ENCODE peak calls at places on chromosomes 12 and 14, in seven cellular contexts. J is transverse colon, F is GM23338, E is cardiac muscle cell, R is PC-3, N is IMR-90, G is tibial artery. V is an unnamed sample. For H3K27me3, the result is how much of the 10 kb centered on the place peaks cover.

GRCh38 chr14:72562300-72562699 is 331.6 kb downstream of the DPF3 start:
- DNase-seq in E (no peak), N (no peak), F (no peak), R (no peak), G (no peak), J (no peak), V (no peak)

GRCh38 chr12:13559318-13559978 is 362.9 kb downstream of the EMP1 start:
- DNase-seq in F (no peak), G (no peak), N (no peak), J (peak), E (no peak), R (peak), V (no peak)

GRCh38 chr12:20264608-20265114 is 103.7 kb upstream of the PDE3A start:
- DNase-seq in R (no peak), F (peak), J (no peak), N (peak), E (no peak), G (no peak), V (peak)

GRCh38 chr14:105581551-105582341 is 55.4 kb downstream of the TMEM121 start:
- DNase-seq in F (no peak), N (no peak), G (no peak), E (no peak), R (no peak), J (peak), V (no peak)

GRCh38 chr12:75289678-75290200 is 40.4 kb downstream of the CAPS2 start:
- DNase-seq in J (no peak), G (no peak), F (no peak), N (peak), E (peak), R (peak), V (peak)

GRCh38 chr14:89291351-89291940 is 125.6 kb downstream of the FOXN3 start:
- DNase-seq in J (no peak), R (no peak), F (no peak), E (no peak), G (no peak), N (no peak), V (no peak)

GRCh38 chr12:108696111-108696995 is 35.0 kb downstream of the CORO1C start:
- DNase-seq in N (peak), E (peak), F (no peak), G (no peak), R (peak), J (no peak), V (peak)

GRCh38 chr14:45085004-45085403 is 1.1 kb downstream of the PRPF39 start:
- DNase-seq in G (no peak), J (no peak), E (peak), N (peak), F (no peak), R (peak), V (peak)

GRCh38 chr12:117321572-117321971 is 39.9 kb downstream of the NOS1 start:
- DNase-seq in F (no peak), J (no peak), N (no peak), E (no peak), G (no peak), R (peak), V (no peak)

GRCh38 chr12:100225491-100225890 is 24.9 kb downstream of the ACTR6 start:
- DNase-seq in F (no peak), J (no peak), R (peak), G (no peak), E (no peak), N (no peak), V (peak)

GRCh38 chr14:105091335-105092123 is 26.3 kb upstream of the GPR132 start:
- DNase-seq in E (peak), J (peak), F (no peak), N (no peak), R (peak), G (peak), V (peak)

GRCh38 chr14:73661872-73662271 is 17.1 kb downstream of the DNAL1 start:
- DNase-seq in F (no peak), N (peak), G (no peak), E (no peak), J (no peak), R (no peak), V (no peak)

GRCh38 chr12:43057561-43057960 is 468.0 kb upstream of the PRICKLE1 start:
- DNase-seq in F (no peak), R (peak), G (no peak), E (peak), N (peak), J (no peak), V (peak)

GRCh38 chr12:7711133-7711532 is at the start of gene DPPA3:
- DNase-seq in E (no peak), G (no peak), N (no peak), J (no peak), R (no peak), F (no peak), V (no peak)

GRCh38 chr12:52010692-52011601 is 4.2 kb downstream of the TAMALIN start:
- DNase-seq in G (no peak), R (no peak), F (no peak), J (no peak), E (no peak), N (no peak), V (no peak)

GRCh38 chr12:52015393-52016081 is 8.8 kb downstream of the TAMALIN start:
- DNase-seq in J (no peak), E (no peak), F (no peak), R (no peak), N (no peak), G (no peak), V (peak)

GRCh38 chr12:52014567-52015392 is 8.0 kb downstream of the TAMALIN start:
- DNase-seq in E (no peak), J (no peak), N (no peak), G (no peak), F (peak), R (no peak), V (no peak)

GRCh38 chr12:52011602-52012214 is 5.0 kb downstream of the TAMALIN start:
- DNase-seq in G (no peak), E (no peak), J (no peak), R (no peak), N (no peak), F (no peak), V (no peak)

DNA sequence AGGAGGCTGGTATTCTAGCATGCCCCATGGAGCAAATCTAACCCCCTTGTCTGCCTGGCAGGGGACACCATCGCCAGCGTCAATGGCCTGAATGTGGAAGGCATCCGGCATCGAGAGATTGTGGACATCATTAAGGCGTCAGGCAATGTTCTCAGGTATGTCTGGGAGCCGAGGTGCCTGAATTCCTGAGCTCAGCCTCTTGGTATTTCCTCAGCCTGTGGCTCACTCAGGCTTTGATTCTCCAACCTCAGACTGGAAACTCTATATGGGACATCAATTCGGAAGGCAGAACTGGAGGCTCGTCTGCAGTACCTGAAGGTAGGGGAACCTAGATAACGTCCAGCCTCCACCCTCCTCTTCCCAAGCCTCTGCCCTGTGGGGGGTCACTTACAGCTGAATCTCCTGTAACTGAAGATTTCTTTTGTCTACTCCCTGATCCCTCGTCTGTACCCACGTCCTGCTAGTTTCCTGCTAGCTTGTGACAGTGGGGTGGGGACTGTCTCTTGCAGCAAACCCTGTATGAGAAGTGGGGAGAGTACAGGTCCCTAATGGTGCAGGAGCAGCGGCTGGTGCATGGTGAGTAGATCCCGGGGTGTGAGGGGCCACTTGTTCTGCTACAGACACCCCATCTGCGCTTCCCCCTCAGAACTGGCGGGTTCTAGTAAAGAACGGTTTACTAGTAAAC is 7.0 kb downstream of the TAMALIN start:
- DNase-seq in E (no peak), J (no peak), N (no peak), R (no peak), F (peak), G (no peak), V (no peak)
- H3K27me3 ChIP-seq in E (under half), J (under half), N (under half), R (under half), F (half or more), G (under half), V (under half)

GRCh38 chr14:60487211-60487610 is 1.3 kb upstream of the C14orf39 start:
- DNase-seq in N (no peak), F (no peak), J (no peak), E (no peak), G (no peak), R (no peak), V (no peak)

GRCh38 chr14:60482743-60483142 is 3.1 kb downstream of the C14orf39 start:
- DNase-seq in N (peak), R (peak), F (no peak), E (no peak), G (no peak), J (no peak), V (peak)

GRCh38 chr14:60488175-60488574 is 2.3 kb upstream of the C14orf39 start:
- DNase-seq in R (peak), G (no peak), F (peak), J (no peak), E (no peak), N (no peak), V (peak)

GRCh38 chr14:60485057-60485599 is 735 bp downstream of the C14orf39 start:
- DNase-seq in F (peak), R (no peak), E (no peak), N (no peak), G (no peak), J (no peak), V (peak)

GRCh38 chr14:60485600-60486251 is at the start of gene C14orf39:
- DNase-seq in J (no peak), F (peak), R (peak), E (peak), G (no peak), N (peak), V (peak)
- H3K4me3 ChIP-seq in J (peak), F (peak), R (peak), E (peak), G (peak), N (peak), V (peak)

DNA sequence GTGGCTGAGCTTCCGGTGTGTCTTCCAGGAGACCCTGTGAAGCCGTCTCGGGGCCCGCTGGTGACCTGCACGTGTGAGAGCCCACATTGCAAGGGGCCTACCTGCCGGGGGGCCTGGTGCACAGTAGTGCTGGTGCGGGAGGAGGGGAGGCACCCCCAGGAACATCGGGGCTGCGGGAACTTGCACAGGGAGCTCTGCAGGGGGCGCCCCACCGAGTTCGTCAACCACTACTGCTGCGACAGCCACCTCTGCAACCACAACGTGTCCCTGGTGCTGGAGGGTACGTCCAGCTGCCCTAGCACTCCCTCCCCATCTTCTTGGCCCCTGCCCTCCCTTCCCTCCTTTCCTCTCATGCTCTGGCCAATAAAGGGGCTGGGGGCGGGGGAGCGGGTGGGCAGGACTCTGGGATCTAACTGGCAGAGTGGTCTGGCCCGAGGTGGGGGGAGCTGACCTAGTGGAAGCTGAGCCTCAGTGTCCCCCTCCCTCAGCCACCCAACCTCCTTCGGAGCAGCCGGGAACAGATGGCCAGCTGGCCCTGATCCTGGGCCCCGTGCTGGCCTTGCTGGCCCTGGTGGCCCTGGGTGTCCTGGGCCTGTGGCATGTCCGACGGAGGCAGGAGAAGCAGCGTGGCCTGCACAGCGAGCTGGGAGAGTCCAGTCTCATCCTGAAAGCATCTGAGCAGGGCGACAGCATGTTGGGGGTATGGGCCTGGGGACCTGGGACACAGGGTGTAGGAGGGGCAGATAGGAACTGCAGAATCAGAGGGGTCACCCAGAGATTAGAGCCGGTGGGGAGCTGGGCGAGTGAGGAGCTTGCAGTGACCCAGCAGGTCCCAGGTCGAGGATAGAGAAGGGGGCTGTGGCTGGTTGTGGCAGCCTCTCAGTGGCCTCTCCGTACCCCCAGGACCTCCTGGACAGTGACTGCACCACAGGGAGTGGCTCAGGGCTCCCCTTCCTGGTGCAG is 6.0 kb downstream of the ACVRL1 start:
- DNase-seq in F (peak), J (no peak), R (no peak), E (no peak), N (no peak), G (no peak), V (no peak)
- TF ChIP-seq CTCF in F (peak), J (peak), R (peak), E (peak), N (peak), G (no peak), V (no peak)

GRCh38 chr12:3362751-3363150 is 128.3 kb upstream of the PRMT8 start:
- DNase-seq in J (no peak), G (no peak), E (no peak), N (no peak), R (peak), F (no peak), V (no peak)
- H3K27me3 ChIP-seq in J (half or more), G (half or more), E (half or more), N (under half), R (under half), F (under half), V (under half)

GRCh38 chr14:104049576-104050240 is 35.8 kb upstream of the ASPG start:
- DNase-seq in J (no peak), E (no peak), G (no peak), R (no peak), F (no peak), N (no peak), V (no peak)
- H3K4me3 ChIP-seq in J (no peak), E (no peak), G (no peak), R (no peak), F (no peak), N (no peak), V (no peak)

DNA sequence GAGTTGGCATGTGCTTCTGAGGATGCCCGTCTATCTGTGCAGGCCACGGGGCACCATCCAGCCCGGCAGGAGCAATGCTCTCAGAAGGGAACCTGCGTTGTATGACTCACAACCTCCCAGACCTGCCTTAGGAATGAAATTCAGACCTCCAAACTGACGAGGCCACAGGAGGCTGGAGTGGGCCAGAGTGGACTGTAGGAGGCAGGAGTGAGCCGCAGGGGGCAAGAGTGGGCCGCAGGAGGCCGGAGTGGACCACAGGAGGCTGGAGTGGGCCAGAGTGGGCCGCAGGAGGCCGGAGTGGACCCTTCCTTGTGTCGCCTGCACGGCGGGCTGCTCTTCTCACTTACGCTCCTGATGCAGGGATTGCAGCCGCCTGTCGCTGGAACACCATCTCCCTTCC is 11.1 kb upstream of the FBRSL1 start:
- DNase-seq in J (no peak), R (peak), F (no peak), G (no peak), E (no peak), N (no peak), V (no peak)
- TF ChIP-seq CTCF in J (no peak), R (peak), F (peak), G (no peak), E (peak), N (peak), V (no peak)

DNA sequence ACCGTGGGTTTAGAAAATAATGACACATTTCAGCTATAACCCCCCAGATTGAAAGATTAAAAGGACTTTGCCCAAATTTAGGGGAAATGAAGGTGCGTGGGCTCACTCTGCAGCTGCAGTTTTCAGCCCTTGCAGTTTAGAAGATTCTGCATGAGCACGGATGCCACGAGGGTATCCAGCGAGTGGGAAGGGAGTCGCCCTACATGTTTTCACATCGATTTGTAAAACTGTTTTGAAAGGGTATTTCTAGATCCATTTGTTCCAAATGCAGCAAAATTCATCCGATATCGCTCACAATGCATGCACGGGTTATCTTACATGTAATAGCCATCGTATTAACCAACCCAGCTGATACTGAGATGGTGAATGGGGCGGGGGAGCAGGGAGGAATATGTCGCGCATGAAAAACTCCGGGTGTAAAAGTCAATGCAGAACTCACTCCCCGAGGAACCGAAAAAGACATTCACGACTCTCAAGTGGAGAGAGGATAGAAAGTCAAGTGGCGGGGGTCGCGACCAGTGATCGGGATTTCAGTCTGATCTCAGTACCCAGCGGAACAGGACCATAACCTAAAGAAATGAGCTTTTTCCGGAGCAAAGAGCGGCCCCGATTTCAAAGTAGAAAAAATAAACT is 4.9 kb upstream of the CCND2 start:
- DNase-seq in F (no peak), J (no peak), R (no peak), N (no peak), E (no peak), G (no peak), V (peak)
- H3K27me3 ChIP-seq in F (under half), J (under half), R (half or more), N (half or more), E (under half), G (under half), V (under half)

GRCh38 chr12:48681738-48682532 is at the start of gene KANSL2:
- DNase-seq in N (peak), G (peak), E (peak), F (peak), R (peak), J (peak), V (peak)

GRCh38 chr12:48681416-48681737 is 661 bp downstream of the KANSL2 start:
- DNase-seq in F (no peak), G (no peak), E (peak), N (peak), J (no peak), R (peak), V (no peak)

GRCh38 chr12:48683534-48683933 is 1.5 kb upstream of the KANSL2 start:
- DNase-seq in G (no peak), E (no peak), R (no peak), F (no peak), N (no peak), J (no peak), V (no peak)

GRCh38 chr12:48680861-48681260 is 1.2 kb downstream of the KANSL2 start:
- DNase-seq in E (no peak), J (no peak), R (no peak), F (no peak), G (no peak), N (no peak), V (no peak)

GRCh38 chr12:48682927-48683326 is 889 bp upstream of the KANSL2 start:
- DNase-seq in E (no peak), R (no peak), N (no peak), F (no peak), G (no peak), J (no peak), V (no peak)
- H3K4me3 ChIP-seq in E (peak), R (peak), N (no peak), F (peak), G (peak), J (peak), V (no peak)

GRCh38 chr12:12336049-12336411 is 14.0 kb downstream of the MANSC1 start:
- DNase-seq in N (no peak), J (no peak), E (peak), G (no peak), F (no peak), R (no peak), V (peak)

GRCh38 chr12:12333980-12334709 is 15.9 kb downstream of the MANSC1 start:
- DNase-seq in F (peak), E (peak), J (peak), R (peak), N (peak), G (no peak), V (no peak)

GRCh38 chr12:12333407-12333831 is 16.6 kb downstream of the MANSC1 start:
- DNase-seq in N (peak), R (peak), F (no peak), G (no peak), J (peak), E (peak), V (peak)

GRCh38 chr12:12336511-12336910 is 13.5 kb downstream of the MANSC1 start:
- DNase-seq in F (no peak), J (no peak), R (no peak), G (no peak), E (no peak), N (no peak), V (no peak)

DNA sequence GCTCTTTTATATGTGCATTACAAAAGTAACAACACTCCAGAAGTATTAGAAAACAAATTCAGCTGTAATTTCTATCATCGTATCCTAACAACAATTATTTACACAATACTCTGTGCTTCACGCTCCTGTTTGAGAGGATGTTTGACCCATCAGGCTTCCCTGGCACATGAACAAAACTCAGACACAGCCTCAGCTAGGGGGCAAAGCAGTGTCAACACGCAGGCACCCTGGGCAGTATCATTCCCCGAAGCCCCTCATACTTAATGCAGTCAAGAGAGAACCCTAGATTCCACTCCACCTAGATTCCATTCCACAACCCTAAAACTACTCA is 15.4 kb downstream of the MANSC1 start:
- DNase-seq in R (no peak), J (no peak), N (no peak), E (no peak), G (no peak), F (no peak), V (no peak)
- TF ChIP-seq CTCF in R (peak), J (no peak), N (no peak), E (no peak), G (no peak), F (peak), V (no peak)

DNA sequence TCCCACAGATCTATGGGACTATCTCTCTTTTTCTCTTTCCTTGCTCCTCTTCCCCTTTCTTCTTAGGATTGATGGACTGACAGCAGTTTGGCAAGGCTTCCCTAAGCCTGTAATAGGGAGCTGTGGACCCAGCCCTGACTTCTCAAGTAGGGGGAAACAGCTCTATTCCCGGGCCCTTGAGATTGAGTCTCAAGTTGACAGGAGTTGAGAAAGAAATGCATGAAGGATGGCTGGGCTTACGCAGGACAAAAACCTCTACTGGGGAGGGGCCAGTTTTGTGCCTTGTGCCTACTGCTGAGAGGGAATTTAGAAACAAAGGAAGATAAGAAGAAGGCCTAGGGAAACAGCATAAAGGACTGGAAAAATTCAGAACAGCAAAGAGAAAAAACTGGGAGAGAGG is 60.3 kb downstream of the SMUG1 start:
- DNase-seq in G (no peak), J (no peak), F (no peak), E (no peak), N (no peak), R (no peak), V (no peak)
- H3K27me3 ChIP-seq in G (under half), J (half or more), F (half or more), E (half or more), N (half or more), R (under half), V (under half)